ENCODE peak calls at places on chromosome X, in nine cellular contexts. A is EL; G is NCI-H1694; F is GDM1; U is activated naive CD4-positive, alpha-beta T cell treated with anti-CD3 and anti-CD28 coated beads, Interleukin-2, amount 10 ng/mL, durations not matched to agents 7 days and 5 days; W is ELF-1; N is HTR-8/SVneo; V is OCI-LY7; Q is NCI-H187. I is an unnamed sample.

GRCh38 chrX:99033226-99033901 is 1376.7 kb downstream of the PCDH19 start:
- DNase-seq in V (no peak), Q (no peak), G (no peak), U (no peak), N (no peak), W (no peak), A (no peak), F (no peak), I (no peak)

GRCh38 chrX:13985697-13986435 is 43.8 kb downstream of the GEMIN8 start:
- DNase-seq in Q (no peak), A (no peak), W (no peak), F (no peak), N (no peak), U (no peak), V (no peak), G (no peak), I (no peak)

GRCh38 chrX:13440166-13440565 is 120.3 kb upstream of the ATXN3L start:
- DNase-seq in A (peak; percentile 21), F (no peak), N (no peak), U (no peak), W (no peak), G (no peak), V (no peak), Q (no peak), I (no peak)

GRCh38 chrX:130877892-130878321 is 25.1 kb downstream of the ENOX2 start:
- DNase-seq in V (no peak), U (no peak), N (no peak), W (no peak), F (no peak), G (no peak), Q (no peak), A (no peak), I (no peak)

GRCh38 chrX:76253432-76253831 is 80.6 kb downstream of the PBDC1 start:
- DNase-seq in F (peak; percentile 29), W (peak; percentile 55), V (peak; percentile 48), N (peak; percentile 9), U (peak; percentile 61), G (no peak), Q (no peak), A (peak; percentile 33), I (peak; percentile 1)

GRCh38 chrX:36974896-36975295 is 33.3 kb upstream of the FAM47C start:
- DNase-seq in G (no peak), U (no peak), V (no peak), F (no peak), Q (no peak), N (no peak), A (no peak), W (no peak), I (no peak)

GRCh38 chrX:2829066-2829430 is 318 bp downstream of the GYG2 start:
- DNase-seq in F (no peak), G (no peak), U (no peak), V (no peak), A (no peak), W (no peak), Q (no peak), N (no peak), I (no peak)

GRCh38 chrX:7261672-7262332 is 113.8 kb upstream of the PUDP start:
- DNase-seq in U (no peak), W (no peak), G (no peak), N (no peak), F (no peak), Q (no peak), A (no peak), V (peak; percentile 47), I (peak; percentile 1)

GRCh38 chrX:121581885-121582284 is 534.5 kb downstream of the GLUD2 start:
- DNase-seq in V (no peak), W (no peak), A (no peak), Q (no peak), F (no peak), U (no peak), N (no peak), G (no peak), I (no peak)

GRCh38 chrX:139823806-139824205 is 109.0 kb downstream of the ATP11C start:
- DNase-seq in Q (no peak), G (no peak), N (no peak), F (no peak), A (peak; percentile 34), W (no peak), V (no peak), U (no peak), I (no peak)

GRCh38 chrX:72100051-72100755 is 31.5 kb downstream of the RTL5 start:
- DNase-seq in G (no peak), F (no peak), A (no peak), V (no peak), W (no peak), Q (no peak), U (no peak), N (no peak), I (no peak)

GRCh38 chrX:24424948-24425347 is 40.1 kb upstream of the PDK3 start:
- DNase-seq in N (no peak), G (no peak), V (no peak), A (peak; percentile 46), F (no peak), U (no peak), Q (no peak), W (no peak), I (no peak)

GRCh38 chrX:110723844-110724243 is 71.8 kb downstream of the CHRDL1 start:
- DNase-seq in A (no peak), N (no peak), G (no peak), W (no peak), Q (no peak), F (no peak), U (no peak), V (no peak), I (no peak)

GRCh38 chrX:136896121-136896914 is 15.8 kb upstream of the RBMX start:
- DNase-seq in V (no peak), F (no peak), G (no peak), U (no peak), N (no peak), W (no peak), A (no peak), Q (no peak), I (no peak)

GRCh38 chrX:11119295-11119943 is 8.3 kb downstream of the HCCS start:
- DNase-seq in A (no peak), W (no peak), V (no peak), Q (no peak), F (no peak), N (no peak), U (no peak), G (no peak), I (no peak)

GRCh38 chrX:120205816-120206753 is 44.5 kb upstream of the ZBTB33 start:
- DNase-seq in V (no peak), F (no peak), W (no peak), U (no peak), A (no peak), Q (no peak), N (no peak), G (no peak), I (no peak)

GRCh38 chrX:85836868-85837267 is 210.5 kb downstream of the CHM start:
- DNase-seq in Q (no peak), F (no peak), A (peak; percentile 0), V (no peak), G (no peak), U (no peak), W (no peak), N (no peak), I (no peak)

GRCh38 chrX:20066968-20067708 is 49.6 kb downstream of the MAP7D2 start:
- DNase-seq in U (peak; percentile 34), F (no peak), Q (no peak), N (peak; percentile 58), V (peak; percentile 67), G (peak; percentile 23), W (peak; percentile 30), A (peak; percentile 54), I (peak; percentile 26)

GRCh38 chrX:8629871-8630270 is 102.1 kb downstream of the ANOS1 start:
- DNase-seq in F (no peak), U (no peak), W (no peak), Q (no peak), G (no peak), V (no peak), N (peak; percentile 8), A (peak; percentile 71), I (no peak)

GRCh38 chrX:38839269-38839668 is 38.0 kb downstream of the MID1IP1 start:
- DNase-seq in V (no peak), A (no peak), N (no peak), Q (no peak), G (no peak), F (no peak), U (no peak), W (no peak), I (no peak)

GRCh38 chrX:78514852-78515251 is 144.3 kb downstream of the RTL3 start:
- DNase-seq in W (peak; percentile 88), A (no peak), N (no peak), Q (no peak), U (no peak), V (no peak), G (no peak), F (no peak), I (no peak)

GRCh38 chrX:39966186-39966585 is 131.6 kb downstream of the BCOR start:
- DNase-seq in G (no peak), W (no peak), U (no peak), N (no peak), A (no peak), V (no peak), Q (no peak), F (no peak), I (no peak)

GRCh38 chrX:153650959-153651358 is 4.0 kb downstream of the DUSP9 start:
- DNase-seq in F (no peak), V (no peak), N (no peak), U (no peak), A (no peak), W (no peak), Q (no peak), G (no peak), I (no peak)

GRCh38 chrX:8868906-8869305 is 67.7 kb upstream of the FAM9A start:
- DNase-seq in V (no peak), W (no peak), N (no peak), Q (no peak), F (no peak), U (no peak), A (peak; percentile 7), G (no peak), I (no peak)

GRCh38 chrX:76172325-76172887 is 456 bp upstream of the PBDC1 start:
- DNase-seq in G (no peak), N (peak; percentile 5), F (no peak), W (no peak), U (no peak), A (no peak), Q (no peak), V (no peak), I (no peak)

I was measured in GM12891.